ENCODE peak calls at places on chromosomes 1 and 21, in seven cellular contexts. X is A549, L is ovary, B is NB4, J is transverse colon, T is uterus, Q is spleen. V is an unnamed sample.

GRCh38 chr1:94729287-94729686 is 90.9 kb upstream of the SLC44A3 start:
- DNase-seq in X (no peak), L (no peak), B (no peak), J (no peak), T (no peak), Q (no peak), V (no peak)

GRCh38 chr1:172823534-172823933 is 164.6 kb downstream of the FASLG start:
- DNase-seq in X (peak; percentile 23), L (no peak), B (no peak), J (no peak), T (no peak), Q (no peak), V (no peak)

GRCh38 chr1:186442651-186443114 is 18.2 kb downstream of the PDC start:
- DNase-seq in X (peak; percentile 36), L (no peak), B (peak; percentile 68), J (no peak), T (no peak), Q (no peak), V (no peak)

GRCh38 chr1:161706483-161707347 is at the start of gene FCRLA:
- DNase-seq in X (peak; percentile 16), L (no peak), B (peak; percentile 39), J (no peak), T (no peak), Q (no peak), V (no peak)

GRCh38 chr1:237891979-237892378 is 1.3 kb upstream of the ZP4 start:
- DNase-seq in X (no peak), L (no peak), B (no peak), J (no peak), T (no peak), Q (no peak), V (no peak)

GRCh38 chr1:7248828-7249227 is 463.6 kb downstream of the CAMTA1 start:
- DNase-seq in X (no peak), L (no peak), B (no peak), J (no peak), T (no peak), Q (no peak), V (peak; percentile 6)

GRCh38 chr1:227948493-227949260 is 945 bp upstream of the WNT9A start:
- DNase-seq in X (peak; percentile 29), L (no peak), B (no peak), J (no peak), T (no peak), Q (peak; percentile 73), V (no peak)

GRCh38 chr21:34770581-34770980 is 101.8 kb downstream of the CLIC6 start:
- DNase-seq in X (no peak), L (no peak), B (no peak), J (no peak), T (no peak), Q (no peak), V (no peak)

GRCh38 chr21:42135386-42136040 is 64.4 kb downstream of the UMODL1 start:
- DNase-seq in X (no peak), L (no peak), B (no peak), J (no peak), T (no peak), Q (no peak), V (no peak)

GRCh38 chr1:194990483-194990882 is 1617.8 kb downstream of the KCNT2 start:
- DNase-seq in X (no peak), L (no peak), B (no peak), J (no peak), T (no peak), Q (no peak), V (no peak)

GRCh38 chr1:230068952-230069684 is 2.1 kb downstream of the GALNT2 start:
- DNase-seq in X (no peak), L (no peak), B (peak; percentile 28), J (peak; percentile 18), T (no peak), Q (no peak), V (no peak)

GRCh38 chr1:79362470-79362869 is 355.9 kb upstream of the ADGRL4 start:
- DNase-seq in X (no peak), L (no peak), B (no peak), J (no peak), T (no peak), Q (no peak), V (no peak)

GRCh38 chr1:67711150-67711849 is 26.3 kb downstream of the GADD45A start:
- DNase-seq in X (no peak), L (no peak), B (no peak), J (no peak), T (no peak), Q (no peak), V (no peak)

GRCh38 chr1:183231545-183231944 is 45.5 kb downstream of the LAMC2 start:
- DNase-seq in X (no peak), L (no peak), B (no peak), J (no peak), T (no peak), Q (no peak), V (no peak)

GRCh38 chr21:39125752-39126485 is 57.3 kb downstream of the PSMG1 start:
- DNase-seq in X (peak; percentile 59), L (peak; percentile 47), B (peak; percentile 74), J (peak; percentile 51), T (peak; percentile 68), Q (peak; percentile 72), V (no peak)

GRCh38 chr21:18529253-18529652 is 125.7 kb upstream of the TMPRSS15 start:
- DNase-seq in X (no peak), L (no peak), B (no peak), J (no peak), T (no peak), Q (no peak), V (no peak)

GRCh38 chr1:229325873-229326502 is 16.9 kb downstream of the CCSAP start:
- DNase-seq in X (no peak), L (no peak), B (no peak), J (no peak), T (no peak), Q (no peak), V (no peak)

GRCh38 chr1:244207935-244208244 is 156.8 kb downstream of the ZBTB18 start:
- DNase-seq in X (no peak), L (no peak), B (no peak), J (no peak), T (peak; percentile 43), Q (no peak), V (no peak)

GRCh38 chr1:151990856-151991198 is 2.8 kb downstream of the S100A10 start:
- DNase-seq in X (peak; percentile 70), L (peak; percentile 50), B (no peak), J (peak; percentile 71), T (peak; percentile 35), Q (no peak), V (no peak)

GRCh38 chr1:37071829-37072228 is 37.5 kb upstream of the GRIK3 start:
- DNase-seq in X (no peak), L (no peak), B (no peak), J (no peak), T (no peak), Q (peak; percentile 21), V (no peak)

GRCh38 chr1:156491151-156491949 is 9.2 kb downstream of the MEF2D start:
- DNase-seq in X (no peak), L (no peak), B (peak; percentile 78), J (no peak), T (no peak), Q (no peak), V (no peak)

GRCh38 chr1:54934869-54935268 is 45.6 kb upstream of the TMEM61 start:
- DNase-seq in X (peak; percentile 46), L (no peak), B (no peak), J (no peak), T (no peak), Q (no peak), V (no peak)

GRCh38 chr1:160285506-160285905 is 573 bp upstream of the PEX19 start:
- DNase-seq in X (no peak), L (no peak), B (no peak), J (no peak), T (no peak), Q (peak; percentile 72), V (no peak)

GRCh38 chr1:160284220-160284781 is 632 bp downstream of the PEX19 start:
- DNase-seq in X (no peak), L (no peak), B (peak; percentile 74), J (peak; percentile 41), T (no peak), Q (no peak), V (no peak)

GRCh38 chr1:160282807-160283206 is 2.1 kb downstream of the PEX19 start:
- DNase-seq in X (no peak), L (no peak), B (no peak), J (no peak), T (no peak), Q (no peak), V (no peak)

GRCh38 chr1:160284782-160285344 is at the start of gene PEX19:
- DNase-seq in X (peak; percentile 95), L (peak; percentile 90), B (peak; percentile 93), J (peak; percentile 95), T (peak; percentile 92), Q (peak; percentile 97), V (peak; percentile 95)
- TF ChIP-seq POLR2A in X (peak; percentile 89), L (peak; percentile 76), B (peak; percentile 77), J (peak; percentile 80), T (peak; percentile 68), Q (peak; percentile 53), V (no peak)

DNA sequence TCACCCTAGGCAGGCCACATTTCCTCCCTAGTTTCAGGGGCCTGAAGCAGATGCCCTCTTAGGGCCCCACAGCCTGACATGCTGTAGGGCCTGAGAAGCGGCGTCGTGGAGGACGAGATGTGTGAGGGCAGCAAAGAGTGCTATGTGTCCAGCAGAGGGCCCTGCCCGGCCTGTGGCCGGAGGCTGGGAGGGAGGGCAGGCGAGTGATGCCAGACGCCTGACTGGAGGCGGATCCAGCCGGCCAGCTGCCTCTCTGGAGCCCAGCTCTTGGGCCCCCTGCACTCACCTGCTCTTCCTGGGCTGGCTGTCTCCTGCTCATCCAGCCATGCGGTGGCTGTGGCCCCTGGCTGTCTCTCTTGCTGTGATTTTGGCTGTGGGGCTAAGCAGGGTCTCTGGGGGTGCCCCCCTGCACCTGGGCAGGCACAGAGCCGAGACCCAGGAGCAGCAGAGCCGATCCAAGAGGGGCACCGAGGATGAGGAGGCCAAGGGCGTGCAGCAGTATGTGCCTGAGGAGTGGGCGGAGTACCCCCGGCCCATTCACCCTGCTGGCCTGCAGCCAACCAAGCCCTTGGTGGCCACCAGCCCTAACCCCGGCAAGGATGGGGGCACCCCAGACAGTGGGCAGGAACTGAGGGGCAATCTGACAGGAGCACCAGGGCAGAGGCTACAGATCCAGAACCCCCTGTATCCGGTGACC is at the start of gene GPR37L1:
- DNase-seq in X (peak; percentile 75), L (peak; percentile 60), B (no peak), J (no peak), T (no peak), Q (no peak), V (no peak)
- TF ChIP-seq CTCF in X (peak; percentile 46), L (no peak), B (no peak), J (peak; percentile 10), T (peak; percentile 54), Q (no peak), V (no peak)

DNA sequence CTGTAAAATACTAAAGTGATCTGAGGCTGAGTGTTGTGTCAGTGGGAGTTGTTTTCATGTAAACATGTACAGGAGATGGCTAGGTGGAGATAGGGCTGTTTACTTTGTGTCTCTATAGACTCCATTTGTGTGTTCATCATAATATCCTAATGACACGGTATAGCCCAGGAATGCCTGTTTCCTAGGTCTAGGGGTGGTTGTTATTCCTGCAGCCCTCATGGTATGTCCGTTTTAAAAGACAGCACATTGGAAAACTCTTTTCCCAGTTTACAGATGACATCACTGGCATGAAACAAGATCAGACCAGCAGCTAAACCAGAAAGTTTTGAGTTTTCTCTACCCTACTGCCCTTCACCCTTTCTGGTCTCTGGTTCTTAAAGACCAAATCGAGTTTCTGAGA is 227.3 kb upstream of the TMEM51 start:
- DNase-seq in X (no peak), L (no peak), B (no peak), J (no peak), T (no peak), Q (no peak), V (no peak)
- H3K4me3 ChIP-seq in X (no peak overlapping the region), L (no peak overlapping the region), B (no peak overlapping the region), J (no peak overlapping the region), T (no peak overlapping the region), Q (peak overlapping the region; percentile 67), V (no peak overlapping the region)

GRCh38 chr1:203320546-203321272 is 15.4 kb downstream of the BTG2 start:
- DNase-seq in X (no peak), L (peak; percentile 68), B (peak; percentile 90), J (peak; percentile 87), T (peak; percentile 82), Q (peak; percentile 93), V (no peak)
- TF ChIP-seq POLR2A in X (no peak), L (no peak), B (no peak), J (peak; percentile 21), T (no peak), Q (no peak), V (no peak)

V was measured in lower leg skin.